ENCODE peak calls at places on chromosome 13, in six cellular contexts. Y is breast epithelium, G is psoas muscle, T is heart left ventricle, B is AG04449, E is heart right ventricle. W is an unnamed sample.
A peak's percentile ranks its signal among the peaks of the same experiment; 100 is the strongest.

GRCh38 chr13:23656637-23657036 is 86.4 kb downstream of the TNFRSF19 start:
- DNase-seq in B (no peak), Y (no peak), E (peak; percentile 77), G (no peak), T (no peak), W (no peak)

GRCh38 chr13:20512042-20512683 is 13.5 kb downstream of the CRYL1 start:
- DNase-seq in T (no peak), B (no peak), Y (no peak), G (no peak), E (no peak), W (no peak)

GRCh38 chr13:99301913-99302636 is 5.1 kb downstream of the GPR183 start:
- DNase-seq in B (no peak), G (no peak), T (no peak), E (no peak), Y (no peak), W (no peak)

GRCh38 chr13:73844986-73845385 is 289.2 kb downstream of the KLF12 start:
- DNase-seq in E (no peak), T (no peak), B (no peak), Y (no peak), G (no peak), W (no peak)

GRCh38 chr13:99386911-99387788 is 80.0 kb upstream of the GPR183 start:
- DNase-seq in Y (no peak), T (peak; percentile 76), G (peak; percentile 46), E (no peak), B (no peak), W (peak; percentile 37)

GRCh38 chr13:100881291-100881864 is 206.8 kb upstream of the TMTC4 start:
- DNase-seq in T (no peak), Y (no peak), G (no peak), B (no peak), E (no peak), W (no peak)

GRCh38 chr13:63843766-63844699 is 2428.4 kb upstream of the PCDH20 start:
- DNase-seq in B (no peak), Y (no peak), E (no peak), T (no peak), G (no peak), W (no peak)

GRCh38 chr13:90689111-90689510 is 658.4 kb upstream of the MIR17HG start:
- DNase-seq in T (no peak), B (no peak), E (no peak), Y (no peak), G (no peak), W (no peak)

GRCh38 chr13:99916366-99917103 is 55.0 kb downstream of the ZIC5 start:
- DNase-seq in G (no peak), E (peak; percentile 19), B (peak; percentile 23), T (no peak), Y (no peak), W (no peak)

GRCh38 chr13:43129511-43130130 is 106.2 kb downstream of the DNAJC15 start:
- DNase-seq in G (no peak), Y (no peak), B (no peak), T (no peak), E (no peak), W (no peak)

GRCh38 chr13:23767806-23768205 is 121.4 kb downstream of the MIPEP start:
- DNase-seq in E (no peak), B (no peak), Y (no peak), G (no peak), T (no peak), W (no peak)

GRCh38 chr13:41568990-41569387 is 111.6 kb downstream of the RGCC start:
- DNase-seq in Y (no peak), B (no peak), E (no peak), T (no peak), G (no peak), W (no peak)

GRCh38 chr13:45678282-45678681 is 23.8 kb upstream of the CBY2 start:
- DNase-seq in T (no peak), Y (no peak), G (no peak), E (no peak), B (no peak), W (no peak)

GRCh38 chr13:47397739-47398138 is 500.9 kb upstream of the HTR2A start:
- DNase-seq in E (no peak), B (no peak), T (no peak), G (no peak), Y (no peak), W (no peak)

GRCh38 chr13:111038887-111039286 is 76.2 kb upstream of the ARHGEF7 start:
- DNase-seq in T (peak; percentile 2), E (no peak), Y (no peak), G (no peak), B (no peak), W (no peak)

GRCh38 chr13:111036665-111037064 is 78.4 kb upstream of the ARHGEF7 start:
- DNase-seq in T (no peak), Y (no peak), G (no peak), B (no peak), E (no peak), W (no peak)

GRCh38 chr13:111039735-111040134 is 75.4 kb upstream of the ARHGEF7 start:
- DNase-seq in E (no peak), T (no peak), G (no peak), Y (no peak), B (no peak), W (no peak)

GRCh38 chr13:111035861-111036260 is 79.2 kb upstream of the ARHGEF7 start:
- DNase-seq in B (no peak), Y (no peak), G (no peak), E (no peak), T (no peak), W (no peak)

GRCh38 chr13:111037838-111038397 is 77.2 kb upstream of the ARHGEF7 start:
- DNase-seq in Y (no peak), G (no peak), T (peak; percentile 10), B (no peak), E (no peak), W (no peak)
- TF ChIP-seq CTCF in Y (no peak), G (no peak), T (no peak), B (no peak), E (no peak), W (no peak)

GRCh38 chr13:51731759-51732158 is 72.2 kb downstream of the DHRS12 start:
- DNase-seq in G (no peak), B (no peak), Y (no peak), E (no peak), T (no peak), W (no peak)
- TF ChIP-seq CTCF in G (peak; percentile 31), B (peak; percentile 34), Y (no peak), E (peak; percentile 68), T (peak; percentile 43), W (no peak)

GRCh38 chr13:32790731-32791130 is 204.5 kb downstream of the PDS5B start:
- DNase-seq in G (no peak), E (no peak), Y (no peak), B (no peak), T (no peak), W (no peak)
- TF ChIP-seq CTCF in G (no peak), E (no peak), Y (no peak), B (no peak), T (no peak), W (no peak)

GRCh38 chr13:34942732-34943674 is 933 bp downstream of the NBEA start:
- DNase-seq in G (peak; percentile 18), E (peak; percentile 21), Y (no peak), T (peak; percentile 66), B (no peak), W (no peak)

GRCh38 chr13:34941436-34941834 is 635 bp upstream of the NBEA start:
- DNase-seq in G (no peak), Y (no peak), B (no peak), E (no peak), T (no peak), W (no peak)

GRCh38 chr13:34935841-34936240 is 6.2 kb upstream of the NBEA start:
- DNase-seq in B (no peak), Y (no peak), G (no peak), T (no peak), E (no peak), W (no peak)

GRCh38 chr13:34941835-34942731 is at the start of gene NBEA:
- DNase-seq in T (peak; percentile 91), B (no peak), G (peak; percentile 69), E (peak; percentile 74), Y (peak; percentile 67), W (peak; percentile 89)

DNA sequence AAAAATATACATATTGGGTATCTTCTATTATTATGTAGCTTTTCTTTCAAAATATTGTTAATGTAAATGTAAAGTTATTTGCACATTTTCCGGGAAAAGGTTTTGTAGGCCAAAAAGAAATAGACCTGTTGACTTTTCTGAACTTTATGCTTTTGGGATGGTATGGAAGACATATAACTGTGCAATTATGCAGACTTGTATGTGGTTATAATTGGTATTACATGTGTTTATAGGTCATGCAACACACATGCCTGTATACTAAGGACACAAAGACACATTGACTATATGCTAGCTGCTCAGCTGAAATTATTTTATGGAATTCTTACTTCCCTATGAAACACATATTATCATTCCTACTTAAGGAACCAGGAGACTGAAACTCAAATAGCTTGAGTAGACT is 2.3 kb upstream of the NBEA start:
- DNase-seq in Y (no peak), B (no peak), T (no peak), E (no peak), G (no peak), W (no peak)
- TF ChIP-seq CTCF in Y (no peak), B (no peak), T (no peak), E (no peak), G (no peak), W (no peak)